ENCODE peak calls at places on chromosomes 4 and X, in five cellular contexts. P, Q, L, G and F are unnamed samples.

GRCh38 chrX:19912-20571 is 261.1 kb upstream of the PLCXD1 start:
- DNase-seq in P (no peak), G (no peak), L (no peak), Q (no peak), F (no peak)

GRCh38 chr4:188911199-188911598 is 772.0 kb downstream of the TRIML1 start:
- DNase-seq in Q (no peak), P (no peak), G (no peak), L (no peak), F (no peak)

GRCh38 chrX:40108084-40108958 is 10.6 kb upstream of the BCOR start:
- DNase-seq in P (no peak), G (peak), Q (peak), L (peak), F (no peak)

GRCh38 chrX:108177321-108177990 is 85.9 kb downstream of the ATG4A start:
- DNase-seq in P (no peak), L (no peak), G (no peak), Q (peak), F (no peak)

GRCh38 chr4:15893967-15894366 is 44.6 kb downstream of the FGFBP1 start:
- DNase-seq in L (no peak), P (no peak), Q (peak), G (no peak), F (no peak)

GRCh38 chr4:183860726-183861125 is 44.4 kb upstream of the STOX2 start:
- DNase-seq in L (no peak), Q (no peak), P (peak), G (no peak), F (no peak)

GRCh38 chr4:21512351-21512750 is 436.2 kb downstream of the KCNIP4 start:
- DNase-seq in P (no peak), Q (peak), L (no peak), G (no peak), F (no peak)

GRCh38 chr4:184668511-184669114 is 19.1 kb downstream of the PRIMPOL start:
- DNase-seq in G (no peak), L (no peak), P (no peak), Q (no peak), F (no peak)

GRCh38 chr4:78784255-78784654 is 8.1 kb downstream of the BMP2K start:
- DNase-seq in L (no peak), Q (peak), P (no peak), G (no peak), F (no peak)